ENCODE peak calls at places on chromosomes 5 and 9, in six cellular contexts. Y is tibial artery; S is CD8-positive, alpha-beta T cell; T is fibroblast of mammary gland; I is cardiac fibroblast; B is stomach. J is an unnamed sample.

GRCh38 chr5:96785271-96785670 is 22.5 kb downstream of the ERAP1 start:
- DNase-seq in Y (no peak), S (no peak), T (no peak), I (no peak), B (no peak), J (no peak)

GRCh38 chr9:69054989-69055388 is 19.4 kb downstream of the FXN start:
- DNase-seq in Y (peak), S (no peak), T (no peak), I (no peak), B (no peak), J (peak)

GRCh38 chr5:91556-92263 is at the start of gene PLEKHG4B:
- DNase-seq in Y (no peak), S (no peak), T (no peak), I (no peak), B (no peak), J (no peak)

GRCh38 chr5:119019431-119020348 is 31.3 kb upstream of the DTWD2 start:
- DNase-seq in Y (no peak), S (no peak), T (no peak), I (no peak), B (no peak), J (no peak)

GRCh38 chr9:16138961-16139441 is 586.2 kb downstream of the CCDC171 start:
- DNase-seq in Y (peak), S (no peak), T (peak), I (peak), B (no peak), J (peak)

GRCh38 chr9:71353723-71354122 is 232.3 kb upstream of the TRPM3 start:
- DNase-seq in Y (no peak), S (no peak), T (peak), I (no peak), B (no peak), J (peak)

GRCh38 chr9:84445737-84446136 is 105.2 kb upstream of the SLC28A3 start:
- DNase-seq in Y (no peak), S (no peak), T (no peak), I (no peak), B (no peak), J (no peak)

GRCh38 chr5:129698661-129699060 is 49.2 kb upstream of the MINAR2 start:
- DNase-seq in Y (no peak), S (no peak), T (peak), I (no peak), B (no peak), J (no peak)

GRCh38 chr9:114811301-114811700 is 5.5 kb upstream of the TNFSF15 start:
- DNase-seq in Y (no peak), S (no peak), T (no peak), I (peak), B (peak), J (peak)

GRCh38 chr5:175195698-175196656 is 248.0 kb downstream of the DRD1 start:
- DNase-seq in Y (no peak), S (no peak), T (peak), I (no peak), B (no peak), J (peak)

GRCh38 chr9:74570879-74571512 is 73.9 kb downstream of the RORB start:
- DNase-seq in Y (no peak), S (no peak), T (peak), I (peak), B (no peak), J (peak)

GRCh38 chr9:107805198-107805597 is 315.6 kb upstream of the KLF4 start:
- DNase-seq in Y (no peak), S (no peak), T (no peak), I (peak), B (no peak), J (no peak)

GRCh38 chr5:119387900-119388618 is 32.2 kb downstream of the TNFAIP8 start:
- DNase-seq in Y (no peak), S (no peak), T (no peak), I (no peak), B (no peak), J (no peak)

GRCh38 chr9:87427851-87428506 is 69.7 kb upstream of the DAPK1 start:
- DNase-seq in Y (no peak), S (no peak), T (no peak), I (no peak), B (no peak), J (no peak)

GRCh38 chr9:32571969-32572899 is 725 bp downstream of the NDUFB6 start:
- DNase-seq in Y (no peak), S (peak), T (peak), I (peak), B (peak), J (peak)

GRCh38 chr9:132662152-132662945 is 7.4 kb downstream of the DDX31 start:
- DNase-seq in Y (no peak), S (no peak), T (no peak), I (no peak), B (no peak), J (no peak)

GRCh38 chr5:51279983-51280382 is 103.3 kb upstream of the ISL1 start:
- DNase-seq in Y (no peak), S (no peak), T (no peak), I (peak), B (no peak), J (no peak)

GRCh38 chr9:74281674-74282073 is 215.5 kb upstream of the RORB start:
- DNase-seq in Y (no peak), S (no peak), T (no peak), I (no peak), B (no peak), J (no peak)

GRCh38 chr5:91020065-91020800 is 362.9 kb downstream of the ARRDC3 start:
- DNase-seq in Y (no peak), S (no peak), T (no peak), I (peak), B (no peak), J (no peak)

GRCh38 chr9:127021664-127022337 is 100.6 kb downstream of the ANGPTL2 start:
- DNase-seq in Y (peak), S (no peak), T (peak), I (peak), B (peak), J (peak)

GRCh38 chr5:157613385-157614245 is 38.0 kb upstream of the ADAM19 start:
- DNase-seq in Y (no peak), S (no peak), T (no peak), I (no peak), B (no peak), J (no peak)

GRCh38 chr9:93657331-93658111 is 81.1 kb downstream of the PHF2 start:
- DNase-seq in Y (peak), S (no peak), T (no peak), I (no peak), B (no peak), J (no peak)

GRCh38 chr9:31210982-31211570 is 1173.4 kb upstream of the ACO1 start:
- DNase-seq in Y (no peak), S (peak), T (no peak), I (peak), B (no peak), J (peak)

GRCh38 chr9:27835286-27835685 is 262.0 kb upstream of the C9orf72 start:
- DNase-seq in Y (no peak), S (no peak), T (no peak), I (no peak), B (no peak), J (no peak)

GRCh38 chr9:130185494-130186005 is 13.3 kb downstream of the NCS1 start:
- DNase-seq in Y (no peak), S (no peak), T (no peak), I (peak), B (no peak), J (no peak)

GRCh38 chr5:170315154-170315553 is 17.6 kb upstream of the LCP2 start:
- DNase-seq in Y (peak), S (no peak), T (peak), I (peak), B (no peak), J (peak)

GRCh38 chr9:116951588-116952433 is 264.7 kb downstream of the TRIM32 start:
- DNase-seq in Y (no peak), S (no peak), T (peak), I (no peak), B (no peak), J (peak)

GRCh38 chr5:134543820-134544692 is 18.6 kb downstream of the JADE2 start:
- DNase-seq in Y (no peak), S (no peak), T (no peak), I (no peak), B (no peak), J (no peak)

DNA sequence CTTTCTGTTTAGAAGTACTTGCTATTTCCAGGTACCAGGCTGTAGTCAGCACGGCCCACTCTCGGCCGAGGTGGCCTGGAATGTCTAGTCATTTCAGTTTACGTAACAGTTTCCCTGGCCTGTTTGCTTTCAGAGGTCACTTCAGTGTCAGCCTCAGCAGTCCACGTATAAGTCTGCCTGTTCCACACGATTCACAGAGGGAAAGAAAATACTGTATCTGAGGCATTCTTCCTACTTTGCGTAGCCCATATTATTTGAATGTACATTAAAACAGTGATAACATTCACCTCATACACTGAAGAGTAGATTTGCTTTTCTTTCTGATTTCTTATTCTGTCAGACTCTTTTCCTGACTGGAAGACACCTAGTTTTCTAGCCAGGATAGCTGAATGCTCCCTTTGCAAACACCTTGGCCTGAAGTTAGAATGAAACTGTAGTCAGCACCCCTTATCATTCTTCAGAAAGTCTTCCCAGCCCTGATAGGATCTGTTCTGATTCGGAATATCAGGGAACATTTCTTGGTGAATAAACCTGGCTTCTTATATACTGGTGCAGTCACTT is 140.9 kb downstream of the AOPEP start:
- DNase-seq in Y (peak), S (no peak), T (peak), I (peak), B (peak), J (peak)
- H3K4me3 ChIP-seq in Y (no peak), S (no peak), T (no peak), I (no peak), B (no peak), J (peak)

GRCh38 chr5:23208959-23209431 is 298.4 kb upstream of the PRDM9 start:
- DNase-seq in Y (no peak), S (no peak), T (peak), I (peak), B (no peak), J (no peak)
- TF ChIP-seq CTCF in Y (peak), S (no peak), T (peak), I (peak), B (peak), J (no peak)

GRCh38 chr5:181259283-181259682 is 1.7 kb downstream of the TRIM52 start:
- DNase-seq in Y (no peak), S (no peak), T (no peak), I (no peak), B (no peak), J (no peak)

GRCh38 chr5:181255836-181256578 is 4.9 kb downstream of the TRIM52 start:
- DNase-seq in Y (no peak), S (no peak), T (no peak), I (peak), B (no peak), J (no peak)

GRCh38 chr5:181260720-181261319 is at the start of gene TRIM52:
- DNase-seq in Y (peak), S (peak), T (peak), I (peak), B (peak), J (peak)

GRCh38 chr5:181259974-181260719 is 796 bp downstream of the TRIM52 start:
- DNase-seq in Y (no peak), S (no peak), T (no peak), I (no peak), B (no peak), J (no peak)

DNA sequence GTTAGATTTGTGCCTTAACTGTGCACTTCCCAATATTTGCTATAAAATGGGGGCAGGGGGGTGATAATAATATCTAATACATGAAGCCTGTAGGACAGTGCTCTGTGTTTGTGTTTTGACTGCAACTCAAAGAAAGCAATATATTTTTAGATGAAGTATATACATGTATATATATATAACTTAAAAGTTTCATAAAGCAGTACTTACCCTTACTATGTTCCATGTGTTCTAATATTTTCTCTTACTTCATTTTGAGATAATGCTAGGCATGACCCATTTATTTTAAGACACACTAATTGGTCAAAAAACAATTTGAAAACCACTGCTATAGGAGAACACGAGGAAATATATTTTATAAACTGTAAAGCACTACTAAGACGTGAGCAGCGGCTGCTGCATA is 2.4 kb downstream of the TRIM52 start:
- DNase-seq in Y (no peak), S (no peak), T (no peak), I (no peak), B (no peak), J (no peak)
- H3K4me3 ChIP-seq in Y (peak), S (peak), T (peak), I (peak), B (peak), J (peak)

DNA sequence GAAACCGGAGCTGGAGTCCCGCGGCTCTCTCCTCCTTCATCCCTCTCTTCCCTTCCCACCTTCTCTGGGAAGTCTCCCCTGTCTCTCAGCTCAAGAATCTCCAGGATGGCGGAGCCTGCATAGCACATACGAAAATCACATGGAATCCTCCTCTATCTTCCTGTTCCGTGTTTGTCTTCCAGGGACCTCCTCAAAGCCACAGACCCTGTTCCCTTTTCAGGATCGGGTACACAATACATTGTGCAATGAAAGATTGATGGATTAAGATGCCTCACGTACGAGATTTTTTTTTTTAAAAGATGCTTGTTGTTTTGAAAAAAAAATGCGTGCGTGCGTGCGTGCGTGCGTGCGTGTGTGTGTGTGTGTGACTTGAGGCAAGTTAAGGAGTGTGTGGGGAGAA is 46.6 kb upstream of the OLFM1 start:
- DNase-seq in Y (no peak), S (no peak), T (no peak), I (no peak), B (peak), J (no peak)
- TF ChIP-seq CTCF in Y (no peak), S (no peak), T (no peak), I (no peak), B (no peak), J (no peak)

GRCh38 chr5:172008689-172009141 is 2.3 kb upstream of the FBXW11 start:
- DNase-seq in Y (no peak), S (no peak), T (no peak), I (peak), B (no peak), J (peak)
- H3K4me3 ChIP-seq in Y (no peak), S (no peak), T (no peak), I (no peak), B (no peak), J (no peak)

GRCh38 chr9:23648651-23649050 is 177.4 kb downstream of the ELAVL2 start:
- DNase-seq in Y (no peak), S (no peak), T (no peak), I (no peak), B (no peak), J (no peak)

GRCh38 chr9:23644326-23644725 is 181.7 kb downstream of the ELAVL2 start:
- DNase-seq in Y (no peak), S (no peak), T (no peak), I (no peak), B (no peak), J (no peak)

GRCh38 chr9:23638837-23639426 is 187.1 kb downstream of the ELAVL2 start:
- DNase-seq in Y (no peak), S (no peak), T (no peak), I (no peak), B (no peak), J (no peak)

GRCh38 chr9:23644906-23645305 is 181.1 kb downstream of the ELAVL2 start:
- DNase-seq in Y (no peak), S (no peak), T (no peak), I (no peak), B (no peak), J (no peak)

DNA sequence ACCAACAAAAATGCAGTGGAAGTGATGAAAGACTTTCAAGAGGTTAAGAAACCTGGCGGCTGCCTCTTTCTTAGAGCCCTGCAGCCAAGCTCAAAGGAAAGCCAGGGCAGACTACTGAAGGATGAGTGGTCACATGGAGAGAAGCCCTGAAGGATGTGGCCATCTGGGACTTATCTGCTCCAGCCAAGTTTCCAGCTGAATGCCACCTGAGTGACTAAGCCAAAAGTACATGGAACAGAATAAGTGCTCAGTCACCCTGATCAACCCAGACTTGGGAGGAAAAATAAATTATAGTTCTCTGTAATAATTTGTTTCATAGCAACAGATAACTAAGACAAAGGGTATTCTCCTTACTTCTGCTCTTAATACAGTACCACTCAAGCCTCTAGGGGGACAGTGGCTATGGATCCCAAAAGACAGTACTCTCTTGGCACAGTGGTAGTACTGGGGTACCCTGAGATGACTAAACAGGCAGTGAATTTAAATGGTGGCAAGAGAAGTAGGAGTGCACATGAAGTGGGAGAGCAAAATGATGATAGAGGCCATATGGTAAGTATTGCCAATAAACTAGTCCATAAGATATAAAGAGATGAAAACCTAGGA is 182.3 kb downstream of the ELAVL2 start:
- DNase-seq in Y (no peak), S (no peak), T (no peak), I (no peak), B (no peak), J (no peak)
- TF ChIP-seq CTCF in Y (no peak), S (no peak), T (no peak), I (no peak), B (no peak), J (no peak)

GRCh38 chr5:181198905-181199519 is 6.0 kb downstream of the TRIM7 start:
- DNase-seq in Y (no peak), S (no peak), T (no peak), I (no peak), B (no peak), J (no peak)
- H3K4me3 ChIP-seq in Y (no peak), S (no peak), T (no peak), I (no peak), B (no peak), J (no peak)